ENCODE peak calls at places on chromosomes 11 and 22, in six cellular contexts. O, W, Q, L, I and R are unnamed samples. For H3K36me3, the result is how much of the 10 kb centered on the place peaks cover.

GRCh38 chr11:12547953-12548650 is 126.1 kb upstream of the TEAD1 start:
- DNase-seq in O (peak), Q (no peak), L (peak), W (no peak), I (no peak), R (no peak)

GRCh38 chr11:93133710-93134109 is 64.1 kb downstream of the SLC36A4 start:
- DNase-seq in W (no peak), I (no peak), Q (peak), O (no peak), L (no peak), R (no peak)

GRCh38 chr11:118098996-118099837 is 12.5 kb upstream of the SMIM35 start:
- DNase-seq in L (no peak), Q (no peak), W (no peak), I (no peak), O (no peak), R (no peak)

GRCh38 chr11:64747961-64748715 is 4.2 kb upstream of the RASGRP2 start:
- DNase-seq in O (no peak), L (peak), W (no peak), I (no peak), Q (peak), R (peak)

GRCh38 chr11:132373405-132374141 is 1003.2 kb downstream of the NTM start:
- DNase-seq in O (no peak), L (no peak), W (no peak), Q (no peak), I (no peak), R (no peak)

GRCh38 chr11:12154871-12155668 is 44.7 kb downstream of the MICAL2 start:
- DNase-seq in L (no peak), I (no peak), Q (no peak), W (no peak), O (no peak), R (no peak)

GRCh38 chr22:26568207-26568706 is 21.7 kb downstream of the TPST2 start:
- DNase-seq in Q (no peak), O (no peak), W (no peak), I (no peak), L (no peak), R (no peak)

GRCh38 chr11:116773203-116774112 is 671 bp upstream of the BUD13 start:
- DNase-seq in Q (peak), I (no peak), L (no peak), W (peak), O (no peak), R (no peak)

GRCh38 chr11:102846292-102846691 is 2.9 kb upstream of the MMP3 start:
- DNase-seq in L (no peak), I (no peak), Q (no peak), W (no peak), O (no peak), R (no peak)

GRCh38 chr11:114082767-114083181 is 23.3 kb downstream of the ZBTB16 start:
- DNase-seq in L (peak), Q (no peak), O (peak), W (no peak), I (peak), R (no peak)

GRCh38 chr22:37569009-37569920 is 9.0 kb downstream of the CDC42EP1 start:
- DNase-seq in O (no peak), W (no peak), I (no peak), L (no peak), Q (no peak), R (no peak)

GRCh38 chr11:71999813-72000590 is 1.3 kb downstream of the IL18BP start:
- DNase-seq in I (peak), O (peak), Q (no peak), W (no peak), L (no peak), R (no peak)

GRCh38 chr11:80584661-80585060 is 1143.8 kb upstream of the TENM4 start:
- DNase-seq in W (no peak), O (no peak), I (no peak), L (no peak), Q (no peak), R (no peak)

GRCh38 chr11:50412832-50413231 is 380.2 kb downstream of the OR4C45 start:
- DNase-seq in W (no peak), Q (no peak), I (no peak), O (no peak), L (no peak), R (no peak)

GRCh38 chr22:24051028-24051427 is 39.9 kb downstream of the CABIN1 start:
- DNase-seq in W (no peak), Q (no peak), L (no peak), I (no peak), O (no peak), R (no peak)
- H3K36me3 ChIP-seq in W (under half), Q (under half), L (half or more), I (half or more), O (under half), R (under half)

GRCh38 chr22:17540481-17540880 is 22.8 kb upstream of the SLC25A18 start:
- DNase-seq in L (no peak), O (no peak), W (no peak), I (peak), Q (no peak), R (no peak)
- H3K36me3 ChIP-seq in L (under half), O (under half), W (under half), I (under half), Q (under half), R (under half)

GRCh38 chr11:30411383-30411782 is 88.5 kb downstream of the ARL14EP start:
- DNase-seq in W (no peak), O (no peak), Q (no peak), L (no peak), I (no peak), R (no peak)

GRCh38 chr11:30412509-30412908 is 89.6 kb downstream of the ARL14EP start:
- DNase-seq in O (no peak), Q (no peak), W (no peak), L (no peak), I (no peak), R (no peak)

DNA sequence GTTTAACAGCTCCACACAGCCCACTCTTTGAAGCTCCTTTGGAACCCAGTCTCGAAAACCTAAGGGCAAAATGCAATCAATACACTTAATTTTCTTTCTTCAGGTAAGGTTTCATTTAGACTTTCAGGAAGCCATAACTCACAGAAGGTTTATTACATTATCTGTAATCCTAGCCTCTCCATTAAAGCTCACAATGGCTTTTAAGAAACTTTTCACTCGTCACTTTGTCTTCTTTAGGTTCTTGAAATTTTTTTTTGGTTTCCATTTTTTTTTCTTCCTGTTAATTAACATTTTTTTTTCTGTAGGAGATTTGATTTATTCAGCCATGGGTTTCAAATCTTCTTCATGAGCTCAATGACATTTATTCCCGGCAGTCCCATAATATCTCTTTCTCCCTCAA is 91.4 kb downstream of the ARL14EP start:
- DNase-seq in L (no peak), O (no peak), I (no peak), W (no peak), Q (no peak), R (no peak)
- H3K36me3 ChIP-seq in L (under half), O (under half), I (under half), W (under half), Q (under half), R (under half)

GRCh38 chr22:25183959-25184619 is 15.6 kb upstream of the CRYBB3 start:
- DNase-seq in I (no peak), L (no peak), Q (no peak), O (no peak), W (no peak), R (no peak)
- H3K36me3 ChIP-seq in I (under half), L (half or more), Q (under half), O (under half), W (under half), R (under half)

GRCh38 chr11:46766656-46767055 is 47.6 kb downstream of the F2 start:
- DNase-seq in Q (no peak), I (no peak), W (no peak), O (no peak), L (no peak), R (no peak)
- H3K36me3 ChIP-seq in Q (half or more), I (half or more), W (under half), O (half or more), L (half or more), R (under half)

DNA sequence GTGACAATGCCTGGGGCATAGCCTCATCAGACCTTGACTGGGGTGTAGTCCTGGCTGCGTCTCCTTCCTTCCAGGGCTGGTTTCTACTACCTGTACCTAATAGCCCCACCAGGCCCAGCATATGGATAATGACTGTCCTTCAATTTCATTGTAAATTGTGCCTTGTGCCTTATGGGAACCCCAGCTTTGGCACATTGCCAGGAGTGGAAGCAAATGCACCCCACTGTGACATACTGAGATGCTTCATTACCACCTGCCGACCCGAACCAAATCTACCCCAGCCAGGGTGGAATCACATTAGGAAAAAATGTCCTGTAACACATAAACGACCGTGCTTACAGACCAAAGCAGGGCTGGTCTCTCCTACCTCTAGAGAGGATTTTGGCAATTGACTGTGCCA is 7.3 kb downstream of the TOP3B start:
- DNase-seq in O (no peak), W (no peak), Q (no peak), L (no peak), I (no peak), R (no peak)
- H3K36me3 ChIP-seq in O (under half), W (under half), Q (under half), L (half or more), I (half or more), R (under half)

GRCh38 chr11:133924661-133925060 is 32.1 kb downstream of the IGSF9B start:
- DNase-seq in L (no peak), Q (no peak), I (no peak), W (no peak), O (no peak), R (no peak)
- H3K36me3 ChIP-seq in L (half or more), Q (under half), I (under half), W (under half), O (under half), R (under half)

GRCh38 chr11:47499614-47500013 is 50.7 kb upstream of the RAPSN start:
- DNase-seq in O (no peak), L (no peak), I (no peak), W (no peak), Q (no peak), R (no peak)
- H3K36me3 ChIP-seq in O (under half), L (under half), I (half or more), W (under half), Q (under half), R (under half)

DNA sequence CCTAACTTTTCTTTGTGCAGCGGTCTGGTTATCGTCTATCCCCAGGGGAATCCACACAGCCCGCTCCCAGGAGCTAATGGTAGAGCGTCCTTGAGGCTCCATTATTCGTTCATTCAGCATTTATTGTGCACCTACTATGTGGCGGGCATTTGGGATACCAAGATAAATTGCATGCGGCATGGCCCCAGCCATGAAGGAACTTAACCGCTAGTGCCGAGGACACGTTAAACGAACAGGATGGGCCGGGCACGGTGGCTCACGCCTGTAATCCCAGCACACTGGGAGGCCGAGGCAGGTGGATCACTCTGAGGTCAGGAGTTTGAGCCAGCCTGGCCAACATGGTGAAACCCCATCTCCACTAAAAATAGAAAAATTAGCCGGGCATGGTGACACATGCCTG is 11.2 kb downstream of the TMEM121B start:
- DNase-seq in L (no peak), I (no peak), Q (no peak), O (no peak), W (no peak), R (no peak)
- H3K36me3 ChIP-seq in L (under half), I (under half), Q (under half), O (under half), W (under half), R (under half)